ENCODE peak calls at places on chromosomes 11 and 22, in ten cellular contexts. R is activated T-cell treated with anti-CD3 and anti-CD28 coated beads, Interleukin-2, amount 50 U/mL, for 48 hours; H is NCI-H2171 treated with DMSO at 0.1 percent for 48 hours; Z is Panc1; O is stimulated activated CD8-positive, alpha-beta memory T cell treated with anti-CD3 and anti-CD28 coated beads, Interleukin-2, amount 100 ng/mL, for 48 hours; V is GM23338; M is SK-N-DZ; E is EL; J is iPS-NIHi11; B is cardiac fibroblast. X is an unnamed sample.
A peak's percentile ranks its signal among the peaks of the same experiment; 100 is the strongest.

GRCh38 chr11:101158119-101158518 is 28.5 kb upstream of the PGR start:
- DNase-seq in M (no peak), H (no peak), J (no peak), R (no peak), B (no peak), Z (no peak), V (no peak), O (no peak), E (no peak), X (no peak)

GRCh38 chr11:46463701-46464100 is 72.1 kb upstream of the CHRM4 start:
- DNase-seq in M (no peak), R (no peak), V (peak; percentile 26), E (no peak), Z (no peak), J (no peak), B (no peak), H (no peak), O (no peak), X (no peak)

GRCh38 chr11:16584569-16584968 is 153.9 kb upstream of the C11orf58 start:
- DNase-seq in M (no peak), R (no peak), J (no peak), Z (no peak), B (no peak), O (no peak), V (no peak), E (no peak), H (no peak), X (no peak)

GRCh38 chr11:106395716-106396349 is 318.4 kb downstream of the AASDHPPT start:
- DNase-seq in J (no peak), O (no peak), B (no peak), V (no peak), R (no peak), H (no peak), Z (no peak), M (no peak), E (no peak), X (no peak)

GRCh38 chr11:130725417-130726233 is 190.7 kb downstream of the SNX19 start:
- DNase-seq in Z (no peak), J (no peak), E (peak; percentile 47), B (no peak), H (no peak), V (no peak), R (no peak), M (no peak), O (no peak), X (no peak)

GRCh38 chr11:128891410-128891861 is 280 bp downstream of the KCNJ5 start:
- DNase-seq in M (no peak), O (no peak), J (no peak), R (no peak), H (no peak), E (no peak), B (no peak), Z (no peak), V (peak; percentile 40), X (peak; percentile 17)

GRCh38 chr11:106391771-106392412 is 314.4 kb downstream of the AASDHPPT start:
- DNase-seq in V (no peak), O (no peak), Z (no peak), J (no peak), R (no peak), B (peak; percentile 78), M (no peak), E (peak; percentile 73), H (no peak), X (no peak)

GRCh38 chr11:69417211-69418085 is 64.0 kb upstream of the LINC01488 start:
- DNase-seq in E (no peak), R (no peak), J (no peak), H (no peak), Z (no peak), O (no peak), V (no peak), B (no peak), M (no peak), X (no peak)

GRCh38 chr22:50175921-50176849 is 5.7 kb downstream of the PANX2 start:
- DNase-seq in B (no peak), O (no peak), E (no peak), J (no peak), M (no peak), Z (no peak), R (no peak), H (no peak), V (no peak), X (no peak)

GRCh38 chr22:24688294-24688693 is 85.3 kb downstream of the GGT1 start:
- DNase-seq in Z (no peak), M (no peak), J (no peak), O (no peak), V (peak; percentile 51), B (no peak), R (no peak), H (no peak), E (no peak), X (no peak)

GRCh38 chr11:46635557-46636139 is 18.3 kb downstream of the ATG13 start:
- DNase-seq in H (no peak), R (no peak), M (no peak), J (no peak), Z (no peak), V (no peak), E (no peak), B (no peak), O (no peak), X (no peak)

GRCh38 chr11:43736502-43737193 is 56.1 kb downstream of the HSD17B12 start:
- DNase-seq in O (no peak), Z (no peak), R (no peak), V (no peak), H (peak; percentile 52), E (peak; percentile 27), J (no peak), B (peak; percentile 80), M (no peak), X (no peak)

GRCh38 chr11:126150256-126150655 is 61.2 kb downstream of the RPUSD4 start:
- DNase-seq in M (no peak), R (no peak), E (no peak), Z (no peak), B (no peak), O (no peak), J (no peak), H (no peak), V (no peak), X (peak; percentile 83)

GRCh38 chr11:66868726-66869291 is 11.9 kb downstream of the LRFN4 start:
- DNase-seq in Z (no peak), V (peak; percentile 94), H (no peak), R (peak; percentile 89), M (peak; percentile 51), J (peak; percentile 93), B (no peak), O (peak; percentile 81), E (no peak), X (no peak)

GRCh38 chr22:21959274-21960074 is 6.8 kb upstream of the PPM1F start:
- DNase-seq in O (no peak), B (no peak), V (no peak), E (no peak), M (no peak), Z (no peak), J (no peak), H (no peak), R (no peak), X (no peak)

GRCh38 chr22:20526628-20527355 is 19.4 kb downstream of the MED15 start:
- DNase-seq in Z (no peak), R (no peak), E (peak; percentile 94), H (no peak), J (peak; percentile 3), O (no peak), B (peak; percentile 76), M (no peak), V (no peak), X (no peak)

GRCh38 chr11:35138058-35138457 is 913 bp upstream of the CD44 start:
- DNase-seq in Z (no peak), B (no peak), H (no peak), J (no peak), M (no peak), O (no peak), V (no peak), R (no peak), E (no peak), X (no peak)

GRCh38 chr22:44537016-44537936 is 39.2 kb upstream of the RTL6 start:
- DNase-seq in Z (no peak), J (peak; percentile 31), O (no peak), E (no peak), M (no peak), B (no peak), V (no peak), H (peak; percentile 76), R (no peak), X (no peak)